ENCODE peak calls at places on chromosome 1, in four cellular contexts. One of them, this sample, is unnamed.

GRCh38 chr1:68973459-68974244 is 476.8 kb upstream of the DEPDC1 start:
- DNase-seq in K562: no peak
- DNase-seq in GM12878: no peak
- DNase-seq in HepG2: no peak
- DNase-seq in this sample: no peak

GRCh38 chr1:200670215-200671118 is 760 bp upstream of the DDX59 start:
- DNase-seq in HepG2: peak; percentile 24
- DNase-seq in GM12878: no peak
- DNase-seq in K562: peak; percentile 43
- DNase-seq in this sample: peak; percentile 57

GRCh38 chr1:242216368-242216767 is 217.5 kb upstream of the MAP1LC3C start:
- DNase-seq in GM12878: no peak
- DNase-seq in K562: no peak
- DNase-seq in HepG2: no peak
- DNase-seq in this sample: no peak

GRCh38 chr1:27137544-27138075 is 17.3 kb downstream of the SLC9A1 start:
- DNase-seq in HepG2: peak; percentile 14
- DNase-seq in GM12878: no peak
- DNase-seq in K562: peak; percentile 67
- DNase-seq in this sample: no peak

GRCh38 chr1:218494449-218494852 is 149.3 kb downstream of the TGFB2 start:
- DNase-seq in K562: no peak
- DNase-seq in GM12878: no peak
- DNase-seq in HepG2: no peak
- DNase-seq in this sample: no peak

GRCh38 chr1:24349891-24350290 is 30.7 kb downstream of the GRHL3 start:
- DNase-seq in GM12878: no peak
- DNase-seq in K562: no peak
- DNase-seq in HepG2: no peak
- DNase-seq in this sample: no peak

GRCh38 chr1:222540598-222540995 is 7.3 kb downstream of the HHIPL2 start:
- DNase-seq in GM12878: no peak
- DNase-seq in HepG2: no peak
- DNase-seq in K562: no peak
- DNase-seq in this sample: no peak

GRCh38 chr1:196779093-196779492 is 4.5 kb downstream of the CFHR3 start:
- DNase-seq in GM12878: no peak
- DNase-seq in HepG2: no peak
- DNase-seq in K562: no peak
- DNase-seq in this sample: no peak

GRCh38 chr1:220673921-220674320 is 16.2 kb upstream of the C1orf115 start:
- DNase-seq in HepG2: no peak
- DNase-seq in K562: no peak
- DNase-seq in GM12878: no peak
- DNase-seq in this sample: no peak

GRCh38 chr1:76262591-76262990 is 188.0 kb downstream of the ST6GALNAC3 start:
- DNase-seq in K562: no peak
- DNase-seq in HepG2: no peak
- DNase-seq in GM12878: no peak
- DNase-seq in this sample: no peak

GRCh38 chr1:94883688-94884087 is 43.2 kb downstream of the CNN3 start:
- DNase-seq in GM12878: no peak
- DNase-seq in HepG2: peak; percentile 47
- DNase-seq in K562: no peak
- DNase-seq in this sample: no peak

GRCh38 chr1:211236633-211237321 is 22.4 kb upstream of the RCOR3 start:
- DNase-seq in K562: no peak
- DNase-seq in HepG2: no peak
- DNase-seq in GM12878: no peak
- DNase-seq in this sample: no peak

GRCh38 chr1:117098287-117098890 is 23.2 kb downstream of the TRIM45 start:
- DNase-seq in K562: no peak
- DNase-seq in HepG2: no peak
- DNase-seq in GM12878: no peak
- DNase-seq in this sample: no peak

GRCh38 chr1:43879414-43879813 is 54.2 kb upstream of the ARTN start:
- DNase-seq in K562: no peak
- DNase-seq in HepG2: no peak
- DNase-seq in GM12878: no peak
- DNase-seq in this sample: no peak

GRCh38 chr1:78855258-78855657 is 151.3 kb downstream of the ADGRL4 start:
- DNase-seq in GM12878: peak; percentile 46
- DNase-seq in HepG2: no peak
- DNase-seq in K562: no peak
- DNase-seq in this sample: no peak

GRCh38 chr1:41003640-41004220 is 17.8 kb downstream of the SLFNL1 start:
- DNase-seq in GM12878: peak; percentile 95
- DNase-seq in HepG2: peak; percentile 87
- DNase-seq in K562: peak; percentile 90
- DNase-seq in this sample: peak; percentile 34

GRCh38 chr1:153841463-153841994 is 66.3 kb downstream of the SLC27A3 start:
- DNase-seq in K562: no peak
- DNase-seq in HepG2: no peak
- DNase-seq in GM12878: no peak
- DNase-seq in this sample: no peak

GRCh38 chr1:1910033-1910465 is 5.0 kb upstream of the CALML6 start:
- DNase-seq in GM12878: no peak
- DNase-seq in HepG2: no peak
- DNase-seq in K562: no peak
- DNase-seq in this sample: no peak

GRCh38 chr1:39381839-39382238 is 109.6 kb upstream of the BMP8A start:
- DNase-seq in K562: no peak
- DNase-seq in HepG2: no peak
- DNase-seq in GM12878: no peak
- DNase-seq in this sample: no peak

GRCh38 chr1:227896710-227897655 is 50.7 kb downstream of the WNT9A start:
- DNase-seq in K562: no peak
- DNase-seq in HepG2: no peak
- DNase-seq in GM12878: no peak
- DNase-seq in this sample: no peak

GRCh38 chr1:101364370-101365120 is 127.7 kb downstream of the S1PR1 start:
- DNase-seq in K562: no peak
- DNase-seq in GM12878: no peak
- DNase-seq in HepG2: no peak
- DNase-seq in this sample: no peak

GRCh38 chr1:184162266-184162665 is 110.7 kb downstream of the TSEN15 start:
- DNase-seq in K562: no peak
- DNase-seq in HepG2: no peak
- DNase-seq in GM12878: no peak
- DNase-seq in this sample: no peak

GRCh38 chr1:156154317-156154749 is 948 bp downstream of the SEMA4A start:
- DNase-seq in HepG2: no peak
- DNase-seq in K562: no peak
- DNase-seq in GM12878: peak; percentile 81
- DNase-seq in this sample: no peak

GRCh38 chr1:24426738-24427468 is 11.3 kb downstream of the NIPAL3 start:
- DNase-seq in GM12878: no peak
- DNase-seq in HepG2: no peak
- DNase-seq in K562: no peak
- DNase-seq in this sample: no peak

GRCh38 chr1:168234846-168235547 is 9.2 kb downstream of the SFT2D2 start:
- DNase-seq in K562: peak; percentile 67
- DNase-seq in GM12878: no peak
- DNase-seq in HepG2: peak; percentile 56
- DNase-seq in this sample: peak; percentile 80

GRCh38 chr1:77018386-77019156 is 151.3 kb downstream of the ST6GALNAC5 start:
- DNase-seq in HepG2: no peak
- DNase-seq in GM12878: no peak
- DNase-seq in K562: no peak
- DNase-seq in this sample: no peak

GRCh38 chr1:115469703-115470476 is 131.8 kb upstream of the NGF start:
- DNase-seq in HepG2: peak; percentile 8
- DNase-seq in GM12878: no peak
- DNase-seq in K562: peak; percentile 80
- DNase-seq in this sample: peak; percentile 82

GRCh38 chr1:166573199-166573598 is 266.1 kb upstream of the POGK start:
- DNase-seq in GM12878: no peak
- DNase-seq in HepG2: no peak
- DNase-seq in K562: no peak
- DNase-seq in this sample: no peak

GRCh38 chr1:8378202-8378601 is 60.3 kb downstream of the SLC45A1 start:
- DNase-seq in K562: no peak
- DNase-seq in HepG2: no peak
- DNase-seq in GM12878: no peak
- DNase-seq in this sample: no peak

GRCh38 chr1:101652476-101652875 is 344.2 kb downstream of the OLFM3 start:
- DNase-seq in K562: no peak
- DNase-seq in HepG2: no peak
- DNase-seq in GM12878: no peak
- DNase-seq in this sample: no peak

GRCh38 chr1:182389619-182390047 is 2.0 kb downstream of the GLUL start:
- DNase-seq in K562: no peak
- DNase-seq in HepG2: peak; percentile 38
- DNase-seq in GM12878: no peak
- DNase-seq in this sample: no peak

GRCh38 chr1:97634758-97635157 is 286.1 kb downstream of the DPYD start:
- DNase-seq in GM12878: no peak
- DNase-seq in K562: no peak
- DNase-seq in HepG2: peak; percentile 25
- DNase-seq in this sample: no peak

GRCh38 chr1:19786988-19787423 is 12.7 kb downstream of the TMCO4 start:
- DNase-seq in K562: no peak
- DNase-seq in GM12878: no peak
- DNase-seq in HepG2: no peak
- DNase-seq in this sample: no peak
- TF ChIP-seq FOXM1 in K562: no peak
- TF ChIP-seq FOXM1 in GM12878: no peak
- TF ChIP-seq FOXM1 in HepG2: no peak
- TF ChIP-seq FOXM1 in this sample: no peak

GRCh38 chr1:226637147-226637935 is 88.8 kb downstream of the STUM start:
- DNase-seq in HepG2: peak; percentile 38
- DNase-seq in GM12878: no peak
- DNase-seq in K562: peak; percentile 75
- DNase-seq in this sample: no peak
- TF ChIP-seq SP1 in HepG2: no peak
- TF ChIP-seq SP1 in GM12878: no peak
- TF ChIP-seq SP1 in K562: no peak
- TF ChIP-seq SP1 in this sample: no peak

GRCh38 chr1:67850151-67850551 is 16.9 kb upstream of the GNG12 start:
- DNase-seq in GM12878: no peak
- DNase-seq in K562: peak; percentile 20
- DNase-seq in HepG2: no peak
- DNase-seq in this sample: peak; percentile 49
- TF ChIP-seq TARDBP in GM12878: no peak
- TF ChIP-seq TARDBP in K562: no peak
- TF ChIP-seq TARDBP in HepG2: no peak
- TF ChIP-seq TARDBP in this sample: no peak

GRCh38 chr1:6028042-6028895 is 17.4 kb upstream of the KCNAB2 start:
- DNase-seq in K562: no peak
- DNase-seq in GM12878: no peak
- DNase-seq in HepG2: no peak
- DNase-seq in this sample: no peak

GRCh38 chr1:6025269-6026094 is 20.2 kb upstream of the KCNAB2 start:
- DNase-seq in GM12878: no peak
- DNase-seq in HepG2: no peak
- DNase-seq in K562: no peak
- DNase-seq in this sample: no peak

GRCh38 chr1:6024376-6024775 is 21.3 kb upstream of the KCNAB2 start:
- DNase-seq in K562: no peak
- DNase-seq in GM12878: no peak
- DNase-seq in HepG2: no peak
- DNase-seq in this sample: no peak

GRCh38 chr1:6027591-6027990 is 18.1 kb upstream of the KCNAB2 start:
- DNase-seq in K562: no peak
- DNase-seq in GM12878: no peak
- DNase-seq in HepG2: no peak
- DNase-seq in this sample: no peak

GRCh38 chr1:6026095-6026809 is 19.4 kb upstream of the KCNAB2 start:
- DNase-seq in K562: no peak
- DNase-seq in HepG2: peak; percentile 70
- DNase-seq in GM12878: peak; percentile 83
- DNase-seq in this sample: no peak
- TF ChIP-seq FOXM1 in K562: no peak
- TF ChIP-seq FOXM1 in HepG2: no peak
- TF ChIP-seq FOXM1 in GM12878: no peak
- TF ChIP-seq FOXM1 in this sample: no peak

GRCh38 chr1:96583903-96584302 is 137.7 kb upstream of the PTBP2 start:
- DNase-seq in K562: no peak
- DNase-seq in HepG2: no peak
- DNase-seq in GM12878: no peak
- DNase-seq in this sample: no peak
- TF ChIP-seq SP1 in K562: no peak
- TF ChIP-seq SP1 in HepG2: no peak
- TF ChIP-seq SP1 in GM12878: no peak
- TF ChIP-seq SP1 in this sample: no peak

GRCh38 chr1:19395678-19396192 is 83.6 kb downstream of the SLC66A1 start:
- DNase-seq in GM12878: no peak
- DNase-seq in K562: no peak
- DNase-seq in HepG2: no peak
- DNase-seq in this sample: no peak

GRCh38 chr1:19390901-19391595 is 78.9 kb downstream of the SLC66A1 start:
- DNase-seq in HepG2: no peak
- DNase-seq in GM12878: peak; percentile 70
- DNase-seq in K562: peak; percentile 60
- DNase-seq in this sample: peak; percentile 67

GRCh38 chr1:19392221-19392620 is 80.1 kb downstream of the SLC66A1 start:
- DNase-seq in GM12878: no peak
- DNase-seq in K562: no peak
- DNase-seq in HepG2: no peak
- DNase-seq in this sample: no peak

GRCh38 chr1:19391596-19391981 is 79.5 kb downstream of the SLC66A1 start:
- DNase-seq in K562: no peak
- DNase-seq in HepG2: no peak
- DNase-seq in GM12878: no peak
- DNase-seq in this sample: no peak

GRCh38 chr1:19393051-19393450 is 80.9 kb downstream of the SLC66A1 start:
- DNase-seq in HepG2: no peak
- DNase-seq in K562: no peak
- DNase-seq in GM12878: no peak
- DNase-seq in this sample: no peak
- TF ChIP-seq TARDBP in HepG2: no peak
- TF ChIP-seq TARDBP in K562: no peak
- TF ChIP-seq TARDBP in GM12878: no peak
- TF ChIP-seq TARDBP in this sample: no peak

GRCh38 chr1:28602536-28603439 is 10.7 kb downstream of the RAB42 start:
- DNase-seq in K562: peak; percentile 67
- DNase-seq in GM12878: no peak
- DNase-seq in HepG2: peak; percentile 81
- DNase-seq in this sample: peak; percentile 84
- TF ChIP-seq FOXM1 in K562: no peak
- TF ChIP-seq FOXM1 in GM12878: no peak
- TF ChIP-seq FOXM1 in HepG2: no peak
- TF ChIP-seq FOXM1 in this sample: no peak

This sample was measured in HEK293T.